ENCODE peak calls at places on chromosomes 16 and 17, in nine cellular contexts. One of them, this sample, is unnamed. For H3K36me3 and H3K9me3, the result is how much of the 10 kb centered on the place peaks cover.

GRCh38 chr17:29593546-29594440 is 861 bp downstream of the ANKRD13B start:
- DNase-seq in fibroblast of lung: peak
- DNase-seq in esophagus squamous epithelium: no peak
- DNase-seq in adrenal gland: no peak
- DNase-seq in right lobe of liver: no peak
- DNase-seq in SJCRH30: peak
- DNase-seq in PC-9: no peak
- DNase-seq in HCT116: no peak
- DNase-seq in RWPE2: no peak
- DNase-seq in this sample: no peak

GRCh38 chr17:7974638-7975131 is 27.7 kb upstream of the GUCY2D start:
- DNase-seq in fibroblast of lung: no peak
- DNase-seq in esophagus squamous epithelium: no peak
- DNase-seq in adrenal gland: no peak
- DNase-seq in right lobe of liver: no peak
- DNase-seq in SJCRH30: no peak
- DNase-seq in PC-9: no peak
- DNase-seq in HCT116: no peak
- DNase-seq in RWPE2: no peak
- DNase-seq in this sample: no peak

GRCh38 chr16:85639529-85640253 is 26.6 kb downstream of the GSE1 start:
- DNase-seq in fibroblast of lung: no peak
- DNase-seq in esophagus squamous epithelium: no peak
- DNase-seq in adrenal gland: peak
- DNase-seq in right lobe of liver: no peak
- DNase-seq in SJCRH30: no peak
- DNase-seq in PC-9: no peak
- DNase-seq in HCT116: no peak
- DNase-seq in RWPE2: no peak
- DNase-seq in this sample: peak

GRCh38 chr16:11431915-11432465 is 86.7 kb downstream of the RMI2 start:
- DNase-seq in fibroblast of lung: peak
- DNase-seq in esophagus squamous epithelium: no peak
- DNase-seq in adrenal gland: no peak
- DNase-seq in right lobe of liver: no peak
- DNase-seq in SJCRH30: no peak
- DNase-seq in PC-9: no peak
- DNase-seq in HCT116: no peak
- DNase-seq in RWPE2: no peak
- DNase-seq in this sample: no peak

GRCh38 chr16:24919536-24919935 is 73.8 kb downstream of the SLC5A11 start:
- DNase-seq in fibroblast of lung: no peak
- DNase-seq in esophagus squamous epithelium: no peak
- DNase-seq in adrenal gland: no peak
- DNase-seq in right lobe of liver: no peak
- DNase-seq in SJCRH30: no peak
- DNase-seq in PC-9: no peak
- DNase-seq in HCT116: no peak
- DNase-seq in RWPE2: no peak
- DNase-seq in this sample: no peak

GRCh38 chr16:83653785-83654184 is 154.0 kb upstream of the HSBP1 start:
- DNase-seq in fibroblast of lung: no peak
- DNase-seq in esophagus squamous epithelium: no peak
- DNase-seq in adrenal gland: no peak
- DNase-seq in right lobe of liver: no peak
- DNase-seq in SJCRH30: peak
- DNase-seq in PC-9: no peak
- DNase-seq in HCT116: no peak
- DNase-seq in RWPE2: no peak
- DNase-seq in this sample: no peak

GRCh38 chr16:72721981-72722380 is 325.9 kb downstream of the ZFHX3 start:
- DNase-seq in fibroblast of lung: no peak
- DNase-seq in esophagus squamous epithelium: no peak
- DNase-seq in adrenal gland: no peak
- DNase-seq in right lobe of liver: no peak
- DNase-seq in SJCRH30: no peak
- DNase-seq in PC-9: no peak
- DNase-seq in HCT116: no peak
- DNase-seq in RWPE2: no peak
- DNase-seq in this sample: no peak

GRCh38 chr17:81054881-81055370 is 20.0 kb downstream of the BAIAP2 start:
- DNase-seq in fibroblast of lung: no peak
- DNase-seq in esophagus squamous epithelium: no peak
- DNase-seq in adrenal gland: no peak
- DNase-seq in right lobe of liver: no peak
- DNase-seq in SJCRH30: no peak
- DNase-seq in PC-9: no peak
- DNase-seq in HCT116: no peak
- DNase-seq in RWPE2: no peak
- DNase-seq in this sample: no peak

GRCh38 chr17:80501739-80502577 is 25.6 kb upstream of the NPTX1 start:
- DNase-seq in fibroblast of lung: no peak
- DNase-seq in esophagus squamous epithelium: no peak
- DNase-seq in adrenal gland: no peak
- DNase-seq in right lobe of liver: no peak
- DNase-seq in SJCRH30: peak
- DNase-seq in PC-9: no peak
- DNase-seq in HCT116: no peak
- DNase-seq in RWPE2: no peak
- DNase-seq in this sample: no peak

GRCh38 chr17:7523033-7523432 is 25.8 kb upstream of the TNFSF12 start:
- DNase-seq in fibroblast of lung: peak
- DNase-seq in esophagus squamous epithelium: no peak
- DNase-seq in adrenal gland: peak
- DNase-seq in right lobe of liver: no peak
- DNase-seq in SJCRH30: peak
- DNase-seq in PC-9: no peak
- DNase-seq in HCT116: peak
- DNase-seq in RWPE2: no peak
- DNase-seq in this sample: no peak

GRCh38 chr17:17567631-17568030 is 23.9 kb downstream of the PEMT start:
- DNase-seq in fibroblast of lung: peak
- DNase-seq in esophagus squamous epithelium: no peak
- DNase-seq in adrenal gland: peak
- DNase-seq in right lobe of liver: peak
- DNase-seq in SJCRH30: no peak
- DNase-seq in PC-9: no peak
- DNase-seq in HCT116: no peak
- DNase-seq in RWPE2: no peak
- DNase-seq in this sample: peak

GRCh38 chr17:55731586-55732250 is 9.1 kb upstream of the TMEM100 start:
- DNase-seq in fibroblast of lung: peak
- DNase-seq in esophagus squamous epithelium: no peak
- DNase-seq in adrenal gland: peak
- DNase-seq in right lobe of liver: peak
- DNase-seq in SJCRH30: no peak
- DNase-seq in PC-9: no peak
- DNase-seq in HCT116: no peak
- DNase-seq in RWPE2: no peak
- DNase-seq in this sample: peak

GRCh38 chr16:73225983-73226382 is 178.1 kb upstream of the ZFHX3 start:
- DNase-seq in fibroblast of lung: no peak
- DNase-seq in esophagus squamous epithelium: no peak
- DNase-seq in adrenal gland: no peak
- DNase-seq in right lobe of liver: no peak
- DNase-seq in SJCRH30: no peak
- DNase-seq in PC-9: no peak
- DNase-seq in HCT116: no peak
- DNase-seq in RWPE2: no peak
- DNase-seq in this sample: no peak

GRCh38 chr17:9021985-9022552 is 759 bp downstream of the NTN1 start:
- DNase-seq in fibroblast of lung: peak
- DNase-seq in esophagus squamous epithelium: no peak
- DNase-seq in adrenal gland: peak
- DNase-seq in right lobe of liver: peak
- DNase-seq in SJCRH30: no peak
- DNase-seq in PC-9: no peak
- DNase-seq in HCT116: no peak
- DNase-seq in RWPE2: no peak
- DNase-seq in this sample: peak

GRCh38 chr17:64111831-64112230 is 18.1 kb downstream of the ERN1 start:
- DNase-seq in fibroblast of lung: no peak
- DNase-seq in esophagus squamous epithelium: no peak
- DNase-seq in adrenal gland: no peak
- DNase-seq in right lobe of liver: no peak
- DNase-seq in SJCRH30: no peak
- DNase-seq in PC-9: no peak
- DNase-seq in HCT116: no peak
- DNase-seq in RWPE2: no peak
- DNase-seq in this sample: no peak

GRCh38 chr17:44375196-44376017 is 11.8 kb upstream of the FAM171A2 start:
- DNase-seq in fibroblast of lung: no peak
- DNase-seq in esophagus squamous epithelium: no peak
- DNase-seq in adrenal gland: no peak
- DNase-seq in right lobe of liver: peak
- DNase-seq in SJCRH30: no peak
- DNase-seq in PC-9: no peak
- DNase-seq in HCT116: no peak
- DNase-seq in RWPE2: no peak
- DNase-seq in this sample: no peak

GRCh38 chr17:17737938-17738894 is 57.0 kb downstream of the RAI1 start:
- DNase-seq in fibroblast of lung: peak
- DNase-seq in esophagus squamous epithelium: no peak
- DNase-seq in adrenal gland: no peak
- DNase-seq in right lobe of liver: no peak
- DNase-seq in SJCRH30: peak
- DNase-seq in PC-9: peak
- DNase-seq in HCT116: no peak
- DNase-seq in RWPE2: no peak
- DNase-seq in this sample: no peak

GRCh38 chr16:56420613-56421012 is 4.7 kb downstream of the AMFR start:
- DNase-seq in fibroblast of lung: no peak
- DNase-seq in esophagus squamous epithelium: no peak
- DNase-seq in adrenal gland: no peak
- DNase-seq in right lobe of liver: no peak
- DNase-seq in SJCRH30: no peak
- DNase-seq in PC-9: no peak
- DNase-seq in HCT116: no peak
- DNase-seq in RWPE2: no peak
- DNase-seq in this sample: no peak

GRCh38 chr17:19248923-19249574 is 11.9 kb downstream of the EPN2 start:
- DNase-seq in fibroblast of lung: peak
- DNase-seq in esophagus squamous epithelium: no peak
- DNase-seq in adrenal gland: peak
- DNase-seq in right lobe of liver: no peak
- DNase-seq in SJCRH30: peak
- DNase-seq in PC-9: peak
- DNase-seq in HCT116: no peak
- DNase-seq in RWPE2: peak
- DNase-seq in this sample: peak

DNA sequence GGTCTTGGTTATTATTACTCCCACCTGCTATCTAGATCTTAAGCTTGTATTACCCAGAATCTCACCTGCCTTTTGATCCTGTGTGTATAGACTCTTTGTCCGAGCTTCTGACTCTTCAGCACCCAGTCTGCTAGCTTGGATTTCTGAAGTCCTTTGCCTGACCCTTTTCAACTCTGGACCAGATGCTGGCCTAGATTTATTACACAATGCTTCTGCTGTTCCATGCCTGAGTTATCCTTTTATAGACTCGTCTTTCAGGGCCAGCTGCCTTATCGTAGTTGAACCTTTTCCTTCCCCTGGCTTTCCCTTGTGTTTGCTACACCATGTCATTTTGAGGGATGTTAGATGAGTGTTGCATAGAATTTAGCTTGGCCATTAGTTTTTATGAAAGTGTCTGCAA is 32.6 kb downstream of the RHOT1 start:
- DNase-seq in fibroblast of lung: no peak
- DNase-seq in esophagus squamous epithelium: no peak
- DNase-seq in adrenal gland: no peak
- DNase-seq in right lobe of liver: no peak
- DNase-seq in SJCRH30: no peak
- DNase-seq in PC-9: no peak
- DNase-seq in HCT116: no peak
- DNase-seq in RWPE2: no peak
- DNase-seq in this sample: no peak
- H3K36me3 ChIP-seq in fibroblast of lung: under half
- H3K36me3 ChIP-seq in esophagus squamous epithelium: under half
- H3K36me3 ChIP-seq in adrenal gland: half or more
- H3K36me3 ChIP-seq in right lobe of liver: under half
- H3K36me3 ChIP-seq in SJCRH30: under half
- H3K36me3 ChIP-seq in PC-9: under half
- H3K36me3 ChIP-seq in HCT116: under half
- H3K36me3 ChIP-seq in RWPE2: under half
- H3K36me3 ChIP-seq in this sample: half or more

DNA sequence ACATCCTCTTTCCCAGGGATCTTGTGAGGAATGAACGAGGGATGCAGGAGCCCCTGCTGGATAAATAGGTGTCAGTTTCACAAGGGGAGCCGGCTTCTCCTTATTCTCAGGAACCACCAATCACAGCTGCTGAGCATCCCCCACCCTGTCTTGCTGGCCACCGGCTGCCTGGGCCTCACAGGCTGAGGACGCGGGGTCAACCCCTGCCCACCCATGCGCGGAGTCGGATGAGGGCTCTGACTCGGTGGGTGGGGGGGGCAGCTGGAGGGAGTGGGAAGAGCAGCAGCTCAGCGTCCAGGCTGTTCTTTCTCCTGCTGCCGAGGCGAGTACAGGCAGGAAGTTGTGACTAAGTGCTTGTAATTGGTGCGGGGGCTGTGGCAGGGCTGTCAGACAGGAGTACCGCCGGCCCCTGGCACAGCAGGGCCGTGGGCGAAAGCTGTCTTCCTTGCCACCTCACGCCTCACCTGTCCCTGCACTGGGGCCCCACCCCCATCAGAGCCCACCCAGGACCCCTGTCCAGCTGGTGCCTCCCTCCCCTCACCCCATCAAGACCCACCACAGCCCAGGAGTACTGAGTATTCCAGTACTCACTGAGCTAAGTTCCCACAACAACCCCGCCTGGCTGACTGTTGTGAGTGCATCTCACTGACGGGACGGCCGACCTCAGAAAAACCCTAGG is 11.0 kb upstream of the DPEP1 start:
- DNase-seq in fibroblast of lung: peak
- DNase-seq in esophagus squamous epithelium: no peak
- DNase-seq in adrenal gland: peak
- DNase-seq in right lobe of liver: no peak
- DNase-seq in SJCRH30: peak
- DNase-seq in PC-9: peak
- DNase-seq in HCT116: peak
- DNase-seq in RWPE2: peak
- DNase-seq in this sample: no peak
- H3K27ac ChIP-seq in fibroblast of lung: peak
- H3K27ac ChIP-seq in esophagus squamous epithelium: no peak
- H3K27ac ChIP-seq in adrenal gland: no peak
- H3K27ac ChIP-seq in right lobe of liver: no peak
- H3K27ac ChIP-seq in SJCRH30: no peak
- H3K27ac ChIP-seq in PC-9: no peak
- H3K27ac ChIP-seq in HCT116: peak
- H3K27ac ChIP-seq in RWPE2: peak
- H3K27ac ChIP-seq in this sample: no peak

GRCh38 chr16:53055603-53056527 is 1.1 kb downstream of the CHD9 start:
- DNase-seq in fibroblast of lung: peak
- DNase-seq in esophagus squamous epithelium: no peak
- DNase-seq in adrenal gland: peak
- DNase-seq in right lobe of liver: no peak
- DNase-seq in SJCRH30: peak
- DNase-seq in PC-9: no peak
- DNase-seq in HCT116: no peak
- DNase-seq in RWPE2: no peak
- DNase-seq in this sample: no peak
- H3K9me3 ChIP-seq in fibroblast of lung: under half
- H3K9me3 ChIP-seq in esophagus squamous epithelium: under half
- H3K9me3 ChIP-seq in adrenal gland: under half
- H3K9me3 ChIP-seq in right lobe of liver: under half
- H3K9me3 ChIP-seq in SJCRH30: under half
- H3K9me3 ChIP-seq in PC-9: under half
- H3K9me3 ChIP-seq in HCT116: under half
- H3K9me3 ChIP-seq in RWPE2: under half
- H3K9me3 ChIP-seq in this sample: under half

GRCh38 chr17:37523715-37524219 is 34.1 kb downstream of the DUSP14 start:
- DNase-seq in fibroblast of lung: no peak
- DNase-seq in esophagus squamous epithelium: no peak
- DNase-seq in adrenal gland: no peak
- DNase-seq in right lobe of liver: no peak
- DNase-seq in SJCRH30: no peak
- DNase-seq in PC-9: no peak
- DNase-seq in HCT116: no peak
- DNase-seq in RWPE2: no peak
- DNase-seq in this sample: no peak
- H3K36me3 ChIP-seq in fibroblast of lung: under half
- H3K36me3 ChIP-seq in esophagus squamous epithelium: under half
- H3K36me3 ChIP-seq in adrenal gland: under half
- H3K36me3 ChIP-seq in right lobe of liver: under half
- H3K36me3 ChIP-seq in SJCRH30: under half
- H3K36me3 ChIP-seq in PC-9: under half
- H3K36me3 ChIP-seq in HCT116: under half
- H3K36me3 ChIP-seq in RWPE2: under half
- H3K36me3 ChIP-seq in this sample: under half

This sample was measured in psoas muscle.